ENCODE peak calls at places on chromosomes 4 and X, in seven cellular contexts. O, M, G, K, B, I and C are unnamed samples.

GRCh38 chr4:40046311-40046980 is 10.2 kb upstream of the N4BP2 start:
- DNase-seq in O (peak; percentile 64), M (no peak), G (no peak), K (no peak), B (peak; percentile 37), I (no peak), C (no peak)

GRCh38 chrX:121298499-121298898 is 251.1 kb downstream of the GLUD2 start:
- DNase-seq in O (no peak), M (no peak), G (no peak), K (no peak), B (no peak), I (no peak), C (no peak)

GRCh38 chr4:1862055-1862911 is 6.3 kb upstream of the LETM1 start:
- DNase-seq in O (peak; percentile 57), M (no peak), G (no peak), K (no peak), B (no peak), I (no peak), C (no peak)

GRCh38 chrX:55290963-55291362 is 26.2 kb upstream of the PAGE3 start:
- DNase-seq in O (no peak), M (no peak), G (no peak), K (no peak), B (no peak), I (no peak), C (no peak)

GRCh38 chrX:9670136-9670905 is 95.3 kb downstream of the GPR143 start:
- DNase-seq in O (no peak), M (peak; percentile 64), G (no peak), K (no peak), B (no peak), I (no peak), C (no peak)

GRCh38 chrX:31301203-31301602 is 229.4 kb upstream of the FTHL17 start:
- DNase-seq in O (no peak), M (no peak), G (no peak), K (no peak), B (no peak), I (no peak), C (no peak)

GRCh38 chr4:4542824-4543485 is 1.1 kb upstream of the STX18 start:
- DNase-seq in O (peak; percentile 2), M (no peak), G (no peak), K (no peak), B (no peak), I (no peak), C (no peak)

GRCh38 chr4:123649644-123650356 is 253.2 kb downstream of the SPRY1 start:
- DNase-seq in O (no peak), M (peak; percentile 84), G (no peak), K (no peak), B (peak; percentile 49), I (peak; percentile 99), C (no peak)

GRCh38 chr4:185238261-185238681 is 28.9 kb downstream of the SNX25 start:
- DNase-seq in O (peak; percentile 61), M (no peak), G (no peak), K (no peak), B (peak; percentile 77), I (no peak), C (no peak)